ENCODE peak calls at places on chromosome 6, in six cellular contexts. N is GM04504; Q is H7; L is activated naive CD8-positive, alpha-beta T cell treated with anti-CD3 and anti-CD28 coated beads, Interleukin-2, amount 50 U/mL, for 24 hours; X is iris pigment epithelial cell; Y is stimulated activated CD4-positive, alpha-beta T cell treated with anti-CD3 and anti-CD28 coated beads, Interleukin-4, amount 100 ng/mL, for 1 hour. O is an unnamed sample.
A peak's percentile ranks its signal among the peaks of the same experiment; 100 is the strongest.

GRCh38 chr6:53235508-53235907 is 86.9 kb upstream of the GCM1 start:
- DNase-seq in N (no peak), Q (no peak), L (no peak), X (no peak), Y (no peak), O (no peak)

GRCh38 chr6:106608080-106608668 is 21.1 kb downstream of the RTN4IP1 start:
- DNase-seq in N (peak; percentile 23), Q (peak; percentile 30), L (no peak), X (peak; percentile 77), Y (no peak), O (no peak)

GRCh38 chr6:44065443-44066115 is 61.7 kb downstream of the MRPL14 start:
- DNase-seq in N (no peak), Q (no peak), L (no peak), X (no peak), Y (no peak), O (no peak)

GRCh38 chr6:157944983-157945931 is 36.4 kb upstream of the SYNJ2 start:
- DNase-seq in N (no peak), Q (no peak), L (peak; percentile 77), X (peak; percentile 61), Y (no peak), O (no peak)

GRCh38 chr6:87421576-87421975 is 13.8 kb downstream of the CFAP206 start:
- DNase-seq in N (no peak), Q (no peak), L (no peak), X (no peak), Y (no peak), O (no peak)

GRCh38 chr6:129923520-129923919 is 62.4 kb upstream of the TMEM244 start:
- DNase-seq in N (peak; percentile 17), Q (no peak), L (no peak), X (peak; percentile 90), Y (no peak), O (no peak)

GRCh38 chr6:47355496-47355895 is 45.8 kb upstream of the TNFRSF21 start:
- DNase-seq in N (no peak), Q (no peak), L (no peak), X (no peak), Y (no peak), O (no peak)

GRCh38 chr6:64012351-64013060 is 376.9 kb downstream of the PHF3 start:
- DNase-seq in N (no peak), Q (peak; percentile 64), L (no peak), X (peak; percentile 44), Y (no peak), O (no peak)

GRCh38 chr6:125832396-125832795 is 41.6 kb downstream of the NCOA7 start:
- DNase-seq in N (no peak), Q (no peak), L (no peak), X (no peak), Y (no peak), O (no peak)

GRCh38 chr6:161439093-161439492 is 165.2 kb upstream of the AGPAT4 start:
- DNase-seq in N (peak; percentile 87), Q (no peak), L (no peak), X (peak; percentile 82), Y (no peak), O (no peak)

GRCh38 chr6:21240709-21241108 is 352.8 kb upstream of the SOX4 start:
- DNase-seq in N (no peak), Q (no peak), L (no peak), X (peak; percentile 87), Y (no peak), O (no peak)

GRCh38 chr6:16766043-16766521 is 4.8 kb upstream of the ATXN1 start:
- DNase-seq in N (peak; percentile 95), Q (no peak), L (peak; percentile 25), X (peak; percentile 77), Y (peak; percentile 16), O (no peak)

GRCh38 chr6:17505062-17505476 is 95.0 kb upstream of the FAM8A1 start:
- DNase-seq in N (no peak), Q (peak; percentile 38), L (no peak), X (peak; percentile 41), Y (no peak), O (no peak)

GRCh38 chr6:71621918-71622519 is 264.3 kb upstream of the RIMS1 start:
- DNase-seq in N (peak; percentile 1), Q (no peak), L (no peak), X (peak; percentile 20), Y (no peak), O (no peak)

GRCh38 chr6:125791151-125791819 is 525 bp downstream of the NCOA7 start:
- DNase-seq in N (no peak), Q (peak; percentile 50), L (peak; percentile 36), X (peak; percentile 71), Y (peak; percentile 37), O (peak; percentile 58)

GRCh38 chr6:42210551-42210950 is 7.1 kb downstream of the MRPS10 start:
- DNase-seq in N (no peak), Q (no peak), L (no peak), X (no peak), Y (no peak), O (no peak)

GRCh38 chr6:165967768-165968408 is 199.8 kb downstream of the TBXT start:
- DNase-seq in N (no peak), Q (no peak), L (no peak), X (no peak), Y (no peak), O (no peak)

GRCh38 chr6:80544500-80545055 is 438.1 kb downstream of the BCKDHB start:
- DNase-seq in N (no peak), Q (no peak), L (no peak), X (no peak), Y (no peak), O (no peak)

GRCh38 chr6:169976301-169977081 is 225.1 kb downstream of the ERMARD start:
- DNase-seq in N (no peak), Q (no peak), L (no peak), X (no peak), Y (no peak), O (no peak)